ENCODE peak calls at places on chromosomes 16 and 17, in seven cellular contexts. R is astrocyte of the spinal cord, F is ascending aorta, Z is AG10803, M is kidney, G is choroid plexus epithelial cell, O is fibroblast of pulmonary artery. X is an unnamed sample.

GRCh38 chr16:75251280-75252048 is at the start of gene BCAR1:
- DNase-seq in R (peak), F (peak), Z (peak), M (peak), G (peak), O (peak), X (no peak)

GRCh38 chr17:34511265-34511664 is 68.1 kb upstream of the TMEM132E start:
- DNase-seq in R (no peak), F (no peak), Z (no peak), M (no peak), G (no peak), O (no peak), X (no peak)

GRCh38 chr16:82758904-82759303 is 132.1 kb downstream of the CDH13 start:
- DNase-seq in R (no peak), F (no peak), Z (no peak), M (no peak), G (no peak), O (no peak), X (no peak)

GRCh38 chr17:17778308-17779014 is 58.3 kb downstream of the SREBF1 start:
- DNase-seq in R (peak), F (no peak), Z (peak), M (peak), G (peak), O (peak), X (peak)

GRCh38 chr17:35295686-35296085 is 52.8 kb downstream of the SLFN5 start:
- DNase-seq in R (no peak), F (no peak), Z (no peak), M (no peak), G (no peak), O (peak), X (no peak)

GRCh38 chr16:49468611-49469322 is 95.2 kb downstream of the C16orf78 start:
- DNase-seq in R (no peak), F (no peak), Z (no peak), M (no peak), G (no peak), O (no peak), X (no peak)

GRCh38 chr17:6509295-6509771 is 47.0 kb downstream of the PITPNM3 start:
- DNase-seq in R (no peak), F (no peak), Z (no peak), M (no peak), G (peak), O (peak), X (no peak)

GRCh38 chr17:45441536-45442310 is 9.1 kb upstream of the ARHGAP27 start:
- DNase-seq in R (no peak), F (no peak), Z (no peak), M (peak), G (no peak), O (no peak), X (no peak)

GRCh38 chr17:31064707-31065106 is 30.1 kb upstream of the NF1 start:
- DNase-seq in R (no peak), F (no peak), Z (no peak), M (no peak), G (no peak), O (no peak), X (no peak)

GRCh38 chr16:24471616-24472015 is 67.8 kb upstream of the RBBP6 start:
- DNase-seq in R (no peak), F (no peak), Z (no peak), M (no peak), G (no peak), O (no peak), X (no peak)

GRCh38 chr16:73329363-73330306 is 281.7 kb upstream of the ZFHX3 start:
- DNase-seq in R (no peak), F (no peak), Z (no peak), M (no peak), G (no peak), O (no peak), X (no peak)

GRCh38 chr17:28900986-28901726 is 1.7 kb downstream of the DHRS13 start:
- DNase-seq in R (no peak), F (no peak), Z (no peak), M (no peak), G (no peak), O (no peak), X (no peak)

GRCh38 chr16:4679156-4679853 is 14.1 kb upstream of the NUDT16L1 start:
- DNase-seq in R (no peak), F (no peak), Z (no peak), M (no peak), G (no peak), O (no peak), X (no peak)

GRCh38 chr17:32497431-32498205 is 10.8 kb downstream of the CDK5R1 start:
- DNase-seq in R (peak), F (no peak), Z (no peak), M (no peak), G (no peak), O (no peak), X (no peak)

GRCh38 chr16:70687172-70687531 is 1.3 kb upstream of the MTSS2 start:
- DNase-seq in R (no peak), F (no peak), Z (no peak), M (peak), G (peak), O (no peak), X (no peak)

GRCh38 chr17:3843935-3844516 is 2.0 kb downstream of the NCBP3 start:
- DNase-seq in R (peak), F (no peak), Z (peak), M (no peak), G (peak), O (peak), X (no peak)
- TF ChIP-seq CTCF in R (peak), F (no peak), Z (peak), M (peak), G (peak), O (peak), X (peak)

GRCh38 chr17:50146927-50147640 is 3.4 kb downstream of the PPP1R9B start:
- DNase-seq in R (no peak), F (peak), Z (no peak), M (no peak), G (no peak), O (no peak), X (no peak)
- H3K4me3 ChIP-seq in R (peak), F (peak), Z (peak), M (peak), G (peak), O (peak), X (peak)

DNA sequence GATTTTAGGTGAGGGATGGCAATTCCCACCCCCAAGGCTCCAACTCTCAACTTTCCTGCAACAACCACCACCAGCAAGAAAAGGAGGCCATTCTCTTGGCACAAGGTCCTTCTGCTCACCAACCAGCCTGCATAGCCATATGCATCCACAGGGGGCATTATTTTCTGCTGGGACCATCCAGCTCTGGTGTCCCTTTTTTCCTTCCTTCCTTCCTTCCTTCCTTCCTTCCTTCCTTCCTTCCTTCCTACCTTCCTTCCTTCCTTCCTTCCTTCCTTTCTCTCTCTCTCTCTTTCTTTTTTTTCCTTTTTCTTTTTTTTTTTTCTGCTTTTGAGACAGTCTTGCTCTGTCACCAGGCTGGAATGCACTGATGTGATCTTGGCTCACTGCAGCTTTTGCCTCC is 21.1 kb upstream of the COX10 start:
- DNase-seq in R (no peak), F (no peak), Z (no peak), M (no peak), G (no peak), O (no peak), X (no peak)
- TF ChIP-seq CTCF in R (peak), F (no peak), Z (peak), M (no peak), G (peak), O (peak), X (peak)

GRCh38 chr17:39756376-39757079 is 18.8 kb downstream of the GRB7 start:
- DNase-seq in R (no peak), F (no peak), Z (no peak), M (no peak), G (no peak), O (no peak), X (no peak)

GRCh38 chr17:39754161-39754957 is 16.6 kb downstream of the GRB7 start:
- DNase-seq in R (peak), F (peak), Z (peak), M (peak), G (peak), O (peak), X (no peak)

GRCh38 chr17:39757176-39757662 is 19.5 kb downstream of the GRB7 start:
- DNase-seq in R (no peak), F (no peak), Z (no peak), M (no peak), G (no peak), O (no peak), X (no peak)

GRCh38 chr17:39754958-39755549 is 17.3 kb downstream of the GRB7 start:
- DNase-seq in R (peak), F (no peak), Z (no peak), M (no peak), G (no peak), O (no peak), X (no peak)

GRCh38 chr17:39755550-39756375 is 18.0 kb downstream of the GRB7 start:
- DNase-seq in R (no peak), F (no peak), Z (peak), M (peak), G (peak), O (no peak), X (no peak)
- H3K4me3 ChIP-seq in R (no peak), F (no peak), Z (no peak), M (no peak), G (no peak), O (no peak), X (no peak)

GRCh38 chr17:2842464-2842863 is 46.2 kb downstream of the RAP1GAP2 start:
- DNase-seq in R (no peak), F (no peak), Z (no peak), M (no peak), G (no peak), O (no peak), X (no peak)

GRCh38 chr17:2849327-2849670 is 53.1 kb downstream of the RAP1GAP2 start:
- DNase-seq in R (no peak), F (no peak), Z (no peak), M (peak), G (no peak), O (no peak), X (no peak)

GRCh38 chr17:2841606-2842005 is 45.4 kb downstream of the RAP1GAP2 start:
- DNase-seq in R (no peak), F (no peak), Z (peak), M (no peak), G (no peak), O (peak), X (no peak)

GRCh38 chr17:2847601-2848255 is 51.5 kb downstream of the RAP1GAP2 start:
- DNase-seq in R (no peak), F (no peak), Z (no peak), M (no peak), G (no peak), O (no peak), X (no peak)

DNA sequence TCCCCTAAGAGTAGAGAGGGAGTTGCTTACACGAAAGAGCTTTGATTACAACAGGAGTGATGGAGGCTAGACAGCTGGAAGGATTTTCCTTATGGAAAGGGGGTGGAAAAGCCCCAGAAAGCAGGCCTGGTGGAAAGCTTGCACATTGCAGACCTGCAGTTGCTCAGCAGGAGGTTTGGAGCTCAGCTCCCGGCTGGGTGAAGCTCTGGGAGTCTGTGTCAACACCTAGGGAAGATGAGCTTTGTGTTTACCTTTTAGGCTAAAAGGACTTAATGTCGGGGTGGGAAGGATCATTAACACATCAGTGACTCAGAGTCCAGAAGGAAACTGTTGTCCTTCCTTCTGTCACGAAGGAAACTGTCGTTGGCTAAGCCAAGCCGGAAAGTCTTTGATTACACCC is 48.1 kb downstream of the RAP1GAP2 start:
- DNase-seq in R (no peak), F (no peak), Z (no peak), M (no peak), G (peak), O (no peak), X (no peak)
- TF ChIP-seq CTCF in R (no peak), F (no peak), Z (no peak), M (no peak), G (peak), O (peak), X (no peak)

GRCh38 chr17:39399792-39400191 is 1.6 kb downstream of the FBXL20 start:
- DNase-seq in R (no peak), F (no peak), Z (no peak), M (no peak), G (no peak), O (no peak), X (no peak)
- H3K4me3 ChIP-seq in R (no peak), F (no peak), Z (peak), M (peak), G (no peak), O (peak), X (peak)